ENCODE peak calls at places on chromosome 12, in eight cellular contexts. R, M, J, N, S, A, C and Q are unnamed samples.

GRCh38 chr12:100279612-100280244 is 12.8 kb downstream of the SCYL2 start:
- DNase-seq in R (peak; percentile 24), M (no peak), J (peak; percentile 11), N (peak; percentile 11), S (no peak), A (no peak), C (peak; percentile 30), Q (no peak)

GRCh38 chr12:96441811-96442210 is 41.6 kb upstream of the CDK17 start:
- DNase-seq in R (no peak), M (no peak), J (no peak), N (no peak), S (no peak), A (no peak), C (no peak), Q (no peak)

GRCh38 chr12:53160673-53161072 is 19.8 kb upstream of the ZNF740 start:
- DNase-seq in R (no peak), M (no peak), J (peak; percentile 10), N (no peak), S (no peak), A (no peak), C (no peak), Q (no peak)

GRCh38 chr12:100573499-100574261 is at the start of gene GAS2L3:
- DNase-seq in R (peak; percentile 84), M (peak; percentile 89), J (peak; percentile 96), N (peak; percentile 96), S (peak; percentile 65), A (peak; percentile 93), C (peak; percentile 96), Q (peak; percentile 85)

GRCh38 chr12:85693093-85693665 is 143.0 kb downstream of the RASSF9 start:
- DNase-seq in R (no peak), M (no peak), J (no peak), N (no peak), S (no peak), A (no peak), C (no peak), Q (no peak)

GRCh38 chr12:122894173-122895121 is 1.5 kb downstream of the VPS37B start:
- DNase-seq in R (peak; percentile 60), M (peak; percentile 73), J (peak; percentile 24), N (no peak), S (no peak), A (peak; percentile 49), C (no peak), Q (no peak)

GRCh38 chr12:48954781-48955501 is 2.3 kb downstream of the ARF3 start:
- DNase-seq in R (no peak), M (no peak), J (no peak), N (no peak), S (no peak), A (no peak), C (no peak), Q (no peak)

GRCh38 chr12:1925125-1925963 is 6.9 kb upstream of the CACNA2D4 start:
- DNase-seq in R (no peak), M (no peak), J (no peak), N (peak; percentile 1), S (no peak), A (no peak), C (no peak), Q (no peak)

GRCh38 chr12:64679487-64679983 is 69.2 kb downstream of the RASSF3 start:
- DNase-seq in R (peak; percentile 69), M (peak; percentile 68), J (peak; percentile 88), N (no peak), S (peak; percentile 74), A (peak; percentile 90), C (no peak), Q (peak; percentile 89)

DNA sequence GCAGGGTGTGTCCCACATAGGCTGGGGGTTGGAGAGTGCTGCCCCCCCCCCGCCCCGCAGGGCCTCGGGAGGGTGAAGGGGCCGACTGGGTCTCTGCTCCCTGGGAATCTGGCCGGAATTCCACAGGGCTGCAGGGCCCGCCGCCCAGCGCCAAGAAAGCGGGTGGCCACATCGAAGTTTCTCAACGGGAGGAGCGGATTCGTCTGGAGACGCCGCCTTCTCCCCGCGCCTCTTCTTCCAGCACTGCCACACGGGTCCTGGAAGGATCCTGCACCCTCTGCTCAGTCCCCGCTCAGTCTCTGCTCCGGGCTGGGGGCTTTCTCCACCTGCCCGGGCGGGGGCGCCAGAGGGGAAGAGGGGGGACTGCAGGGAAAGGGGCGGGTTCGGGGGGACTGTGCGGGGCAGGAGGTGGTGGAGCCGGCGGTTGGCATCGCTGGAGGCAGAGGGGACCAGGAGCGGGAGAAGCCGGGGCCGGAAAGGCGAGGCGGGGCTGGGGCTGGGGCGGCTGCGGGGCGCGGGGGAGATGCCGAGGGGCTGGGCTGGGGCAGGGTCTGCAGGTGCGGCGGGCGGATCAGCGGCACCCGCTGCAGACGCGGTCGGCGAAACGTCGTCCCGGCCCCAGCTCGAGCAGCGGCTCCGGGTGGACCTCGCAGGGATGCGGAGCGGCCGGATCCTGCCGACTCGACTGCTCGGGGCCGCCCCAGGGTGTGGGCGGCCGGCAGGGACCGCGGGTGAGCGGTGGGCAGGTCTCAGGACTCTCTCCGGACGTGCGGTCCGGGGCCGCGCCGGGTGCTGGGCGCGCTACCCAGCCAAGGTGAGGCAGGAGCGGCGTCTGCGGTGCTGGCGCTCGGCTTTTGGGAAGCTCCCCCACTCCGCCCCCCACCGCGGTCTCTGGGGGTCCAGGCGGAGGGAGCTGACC is 811.4 kb upstream of the TMEM132C start:
- DNase-seq in R (no peak), M (no peak), J (peak; percentile 48), N (peak; percentile 28), S (no peak), A (no peak), C (peak; percentile 62), Q (no peak)
- TF ChIP-seq EZH2 in R (no peak), M (no peak), J (no peak), N (peak; percentile 65), S (no peak), A (no peak), C (peak; percentile 81), Q (peak; percentile 76)

GRCh38 chr12:113422929-113423669 is 919 bp downstream of the SDSL start:
- DNase-seq in R (no peak), M (no peak), J (no peak), N (no peak), S (no peak), A (peak; percentile 26), C (no peak), Q (no peak)

GRCh38 chr12:113425960-113426453 is 3.8 kb downstream of the SDSL start:
- DNase-seq in R (no peak), M (no peak), J (no peak), N (no peak), S (no peak), A (no peak), C (peak; percentile 26), Q (no peak)

GRCh38 chr12:113424915-113425823 is 3.0 kb downstream of the SDSL start:
- DNase-seq in R (peak; percentile 69), M (peak; percentile 60), J (peak; percentile 61), N (peak; percentile 53), S (no peak), A (peak; percentile 59), C (peak; percentile 52), Q (peak; percentile 58)

GRCh38 chr12:113428482-113428881 is 6.3 kb downstream of the SDSL start:
- DNase-seq in R (no peak), M (no peak), J (no peak), N (no peak), S (no peak), A (no peak), C (no peak), Q (no peak)

DNA sequence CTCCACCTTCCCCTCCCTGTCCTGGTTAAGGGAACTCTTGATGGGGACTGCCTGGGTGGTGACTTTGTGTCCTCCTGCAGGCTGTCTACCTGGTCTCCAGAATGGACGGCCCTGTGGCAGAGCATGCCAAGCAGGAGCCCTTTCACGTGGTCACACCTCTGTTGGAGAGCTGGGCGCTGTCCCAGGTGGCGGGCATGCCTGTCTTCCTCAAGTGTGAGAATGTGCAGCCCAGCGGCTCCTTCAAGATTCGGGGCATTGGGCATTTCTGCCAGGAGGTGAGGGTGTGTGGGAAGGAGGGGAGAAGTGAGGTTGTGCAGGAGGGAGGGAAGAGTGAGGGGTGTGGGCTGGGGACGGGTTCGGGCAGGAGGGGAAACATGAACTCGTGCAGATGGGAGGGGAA is 5.7 kb downstream of the SDSL start:
- DNase-seq in R (no peak), M (no peak), J (no peak), N (no peak), S (no peak), A (no peak), C (no peak), Q (no peak)
- H3K9me3 ChIP-seq in R (peaks cover 4% of the 10 kb centered on the region), M (no peaks in the 10 kb centered on the region), J (no peaks in the 10 kb centered on the region), N (no peaks in the 10 kb centered on the region), S (no peaks in the 10 kb centered on the region), A (no peaks in the 10 kb centered on the region), C (no peaks in the 10 kb centered on the region), Q (no peaks in the 10 kb centered on the region)

GRCh38 chr12:26122681-26123481 is 2.0 kb downstream of the BHLHE41 start:
- DNase-seq in R (peak; percentile 25), M (peak; percentile 61), J (peak; percentile 87), N (peak; percentile 62), S (no peak), A (peak; percentile 74), C (peak; percentile 78), Q (peak; percentile 75)

GRCh38 chr12:26121323-26121740 is 3.5 kb downstream of the BHLHE41 start:
- DNase-seq in R (no peak), M (no peak), J (no peak), N (no peak), S (no peak), A (peak; percentile 53), C (peak; percentile 24), Q (no peak)

GRCh38 chr12:26120561-26121274 is 4.1 kb downstream of the BHLHE41 start:
- DNase-seq in R (no peak), M (no peak), J (peak; percentile 6), N (no peak), S (no peak), A (peak; percentile 51), C (no peak), Q (no peak)

GRCh38 chr12:26123482-26123980 is 1.3 kb downstream of the BHLHE41 start:
- DNase-seq in R (no peak), M (no peak), J (no peak), N (no peak), S (no peak), A (peak; percentile 44), C (no peak), Q (peak; percentile 23)

GRCh38 chr12:26121841-26122680 is 2.8 kb downstream of the BHLHE41 start:
- DNase-seq in R (peak; percentile 19), M (peak; percentile 44), J (peak; percentile 46), N (peak; percentile 67), S (no peak), A (peak; percentile 35), C (peak; percentile 74), Q (peak; percentile 29)
- TF ChIP-seq EZH2 in R (peak; percentile 29), M (no peak), J (no peak), N (peak; percentile 20), S (no peak), A (no peak), C (peak; percentile 86), Q (no peak)

DNA sequence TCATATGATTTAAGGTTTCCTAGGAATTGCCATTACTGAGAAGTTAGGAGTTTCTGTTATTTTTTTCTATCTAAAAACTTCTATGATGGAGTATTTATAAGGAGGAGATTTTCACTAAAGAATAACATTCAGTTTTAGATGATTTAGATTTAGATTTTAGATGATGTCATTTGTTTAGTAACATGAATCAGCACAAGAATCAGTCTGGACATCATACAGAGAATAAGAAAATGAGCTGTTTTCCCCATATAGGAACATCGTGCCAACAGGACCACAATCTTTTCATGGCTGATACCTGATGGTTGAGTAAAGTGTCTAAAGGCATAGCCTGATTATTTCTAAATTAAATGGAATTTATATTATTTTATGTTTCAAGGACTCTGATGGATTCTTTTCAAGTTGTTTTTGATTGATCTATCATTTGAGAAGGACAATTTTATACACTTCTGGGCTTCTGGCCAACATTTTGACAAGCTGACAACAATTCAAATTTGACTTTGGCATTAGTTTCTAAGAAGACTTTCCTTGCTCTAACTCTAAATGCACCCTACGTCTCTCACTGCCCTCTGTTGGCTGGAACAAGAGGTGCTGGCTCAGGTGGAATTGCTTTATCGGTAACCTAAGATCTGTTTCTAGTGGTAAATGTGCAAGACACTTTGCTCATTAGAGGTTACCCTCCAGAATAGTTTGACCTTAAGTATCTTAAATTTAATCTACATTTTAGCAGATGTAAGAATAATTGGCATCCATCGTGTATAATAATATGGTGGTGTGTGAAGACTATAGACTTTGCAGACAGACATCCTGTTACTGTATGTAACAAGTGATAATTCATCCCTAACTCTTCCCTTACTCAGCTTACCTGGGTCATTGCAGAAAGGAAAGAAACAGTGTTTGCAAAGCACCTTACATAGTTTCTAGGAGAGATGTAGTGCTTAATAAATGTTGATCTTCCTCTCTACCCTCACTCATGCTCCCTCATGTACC is 42.8 kb upstream of the CPSF6 start:
- DNase-seq in R (peak; percentile 12), M (no peak), J (peak; percentile 25), N (no peak), S (no peak), A (peak; percentile 47), C (no peak), Q (peak; percentile 14)
- H3K9me3 ChIP-seq in R (no peaks in the 10 kb centered on the region), M (no peaks in the 10 kb centered on the region), J (no peaks in the 10 kb centered on the region), N (peaks cover 7% of the 10 kb centered on the region), S (peaks cover 12% of the 10 kb centered on the region), A (no peaks in the 10 kb centered on the region), C (peaks cover 17% of the 10 kb centered on the region), Q (peaks cover 16% of the 10 kb centered on the region)